ENCODE peak calls at places on chromosome 1, in six cellular contexts. J is uterus; I is activated CD4-positive, CD25-positive, alpha-beta regulatory T cell treated with anti-CD3 and anti-CD28 coated beads, Interleukin-2, amount 50 U/mL, for 16 hours; B is AG08395; Z is GM04503; O is heart left ventricle. T is an unnamed sample.

GRCh38 chr1:1360511-1361169 is 2.3 kb upstream of the MXRA8 start:
- DNase-seq in J (peak), I (no peak), B (peak), Z (peak), O (peak), T (peak)

GRCh38 chr1:16967095-16967567 is 13.3 kb downstream of the MFAP2 start:
- DNase-seq in J (peak), I (no peak), B (peak), Z (no peak), O (peak), T (peak)

GRCh38 chr1:9770276-9770675 is 53.5 kb downstream of the CLSTN1 start:
- DNase-seq in J (no peak), I (no peak), B (no peak), Z (no peak), O (no peak), T (no peak)

GRCh38 chr1:82269466-82269865 is 468.7 kb downstream of the ADGRL2 start:
- DNase-seq in J (no peak), I (no peak), B (peak), Z (no peak), O (no peak), T (no peak)

GRCh38 chr1:2628191-2628932 is 4.5 kb downstream of the MMEL1 start:
- DNase-seq in J (no peak), I (no peak), B (no peak), Z (no peak), O (no peak), T (no peak)

GRCh38 chr1:168320149-168320548 is 39.5 kb downstream of the TBX19 start:
- DNase-seq in J (no peak), I (no peak), B (no peak), Z (no peak), O (no peak), T (no peak)

GRCh38 chr1:105485207-105485606 is 1571.3 kb upstream of the PRMT6 start:
- DNase-seq in J (no peak), I (no peak), B (peak), Z (peak), O (no peak), T (no peak)

GRCh38 chr1:200310824-200311223 is 99.0 kb downstream of the ZNF281 start:
- DNase-seq in J (no peak), I (no peak), B (no peak), Z (no peak), O (no peak), T (no peak)

GRCh38 chr1:77579547-77579946 is 102.9 kb downstream of the ZZZ3 start:
- DNase-seq in J (no peak), I (no peak), B (no peak), Z (no peak), O (no peak), T (no peak)

GRCh38 chr1:22442212-22442894 is 9.3 kb upstream of the ZBTB40 start:
- DNase-seq in J (no peak), I (no peak), B (no peak), Z (no peak), O (no peak), T (no peak)

GRCh38 chr1:41504126-41505035 is 19.9 kb upstream of the EDN2 start:
- DNase-seq in J (no peak), I (no peak), B (peak), Z (no peak), O (no peak), T (no peak)

GRCh38 chr1:171422489-171422888 is 62.8 kb upstream of the PRRC2C start:
- DNase-seq in J (no peak), I (no peak), B (no peak), Z (no peak), O (no peak), T (no peak)

GRCh38 chr1:208387908-208388756 is 143.9 kb upstream of the PLXNA2 start:
- DNase-seq in J (no peak), I (no peak), B (no peak), Z (no peak), O (no peak), T (no peak)

GRCh38 chr1:208557046-208557445 is 312.9 kb upstream of the PLXNA2 start:
- DNase-seq in J (no peak), I (no peak), B (no peak), Z (no peak), O (no peak), T (no peak)

GRCh38 chr1:1332774-1333480 is 1.8 kb downstream of the TAS1R3 start:
- DNase-seq in J (no peak), I (no peak), B (no peak), Z (no peak), O (no peak), T (no peak)

GRCh38 chr1:47852006-47852686 is 145.0 kb downstream of the TRABD2B start:
- DNase-seq in J (no peak), I (no peak), B (no peak), Z (no peak), O (no peak), T (no peak)

GRCh38 chr1:223175032-223175431 is 32.0 kb upstream of the TLR5 start:
- DNase-seq in J (no peak), I (no peak), B (no peak), Z (no peak), O (no peak), T (no peak)

GRCh38 chr1:89673251-89673650 is 40.3 kb downstream of the LRRC8C start:
- DNase-seq in J (no peak), I (no peak), B (no peak), Z (no peak), O (no peak), T (no peak)

GRCh38 chr1:184329255-184329953 is 57.4 kb upstream of the C1orf21 start:
- DNase-seq in J (no peak), I (no peak), B (no peak), Z (no peak), O (no peak), T (no peak)

GRCh38 chr1:30332100-30333094 is 391.0 kb downstream of the MATN1 start:
- DNase-seq in J (no peak), I (no peak), B (no peak), Z (no peak), O (no peak), T (no peak)

GRCh38 chr1:228207851-228208821 is at the start of gene OBSCN:
- DNase-seq in J (no peak), I (no peak), B (no peak), Z (no peak), O (peak), T (peak)